ENCODE peak calls at places on chromosome 20, in nine cellular contexts. One of them, this sample, is unnamed.

GRCh38 chr20:2292711-2293110 is 3.1 kb upstream of the TGM3 start:
- DNase-seq in tibial artery: peak
- DNase-seq in MCF 10A: peak
- DNase-seq in neural crest cell: no peak
- DNase-seq in activated gamma-delta T cell treated with Interleukin-2 at 50 U/mL for 16 hours: no peak
- DNase-seq in stimulated activated CD4-positive, alpha-beta T cell treated with anti-CD3 and anti-CD28 coated beads, Interleukin-12 subunit alpha, Interleukin-12 subunit beta, amount 100 ng/mL, for 4 hours: no peak
- DNase-seq in T-helper 1 cell: no peak
- DNase-seq in bronchial epithelial cell: no peak
- DNase-seq in fibroblast of the aortic adventitia: no peak
- DNase-seq in this sample: no peak

GRCh38 chr20:40639132-40639531 is 49.9 kb downstream of the MAFB start:
- DNase-seq in stimulated activated CD4-positive, alpha-beta T cell treated with anti-CD3 and anti-CD28 coated beads, Interleukin-12 subunit alpha, Interleukin-12 subunit beta, amount 100 ng/mL, for 4 hours: no peak
- DNase-seq in fibroblast of the aortic adventitia: no peak
- DNase-seq in T-helper 1 cell: no peak
- DNase-seq in MCF 10A: no peak
- DNase-seq in activated gamma-delta T cell treated with Interleukin-2 at 50 U/mL for 16 hours: no peak
- DNase-seq in bronchial epithelial cell: no peak
- DNase-seq in tibial artery: no peak
- DNase-seq in neural crest cell: no peak
- DNase-seq in this sample: no peak

GRCh38 chr20:48583801-48584200 is 244.0 kb downstream of the PREX1 start:
- DNase-seq in activated gamma-delta T cell treated with Interleukin-2 at 50 U/mL for 16 hours: no peak
- DNase-seq in stimulated activated CD4-positive, alpha-beta T cell treated with anti-CD3 and anti-CD28 coated beads, Interleukin-12 subunit alpha, Interleukin-12 subunit beta, amount 100 ng/mL, for 4 hours: no peak
- DNase-seq in neural crest cell: no peak
- DNase-seq in tibial artery: peak
- DNase-seq in fibroblast of the aortic adventitia: no peak
- DNase-seq in bronchial epithelial cell: no peak
- DNase-seq in T-helper 1 cell: no peak
- DNase-seq in MCF 10A: no peak
- DNase-seq in this sample: no peak

GRCh38 chr20:327946-328563 is 2.7 kb downstream of the SOX12 start:
- DNase-seq in T-helper 1 cell: no peak
- DNase-seq in MCF 10A: no peak
- DNase-seq in fibroblast of the aortic adventitia: no peak
- DNase-seq in stimulated activated CD4-positive, alpha-beta T cell treated with anti-CD3 and anti-CD28 coated beads, Interleukin-12 subunit alpha, Interleukin-12 subunit beta, amount 100 ng/mL, for 4 hours: no peak
- DNase-seq in tibial artery: no peak
- DNase-seq in bronchial epithelial cell: no peak
- DNase-seq in neural crest cell: no peak
- DNase-seq in activated gamma-delta T cell treated with Interleukin-2 at 50 U/mL for 16 hours: no peak
- DNase-seq in this sample: no peak

GRCh38 chr20:31497838-31498540 is 16.3 kb upstream of the HM13 start:
- DNase-seq in fibroblast of the aortic adventitia: peak
- DNase-seq in tibial artery: no peak
- DNase-seq in stimulated activated CD4-positive, alpha-beta T cell treated with anti-CD3 and anti-CD28 coated beads, Interleukin-12 subunit alpha, Interleukin-12 subunit beta, amount 100 ng/mL, for 4 hours: no peak
- DNase-seq in bronchial epithelial cell: no peak
- DNase-seq in T-helper 1 cell: no peak
- DNase-seq in neural crest cell: no peak
- DNase-seq in MCF 10A: peak
- DNase-seq in activated gamma-delta T cell treated with Interleukin-2 at 50 U/mL for 16 hours: no peak
- DNase-seq in this sample: no peak

GRCh38 chr20:41058674-41059008 is 30.0 kb downstream of the TOP1 start:
- DNase-seq in MCF 10A: no peak
- DNase-seq in neural crest cell: no peak
- DNase-seq in activated gamma-delta T cell treated with Interleukin-2 at 50 U/mL for 16 hours: no peak
- DNase-seq in bronchial epithelial cell: no peak
- DNase-seq in tibial artery: no peak
- DNase-seq in T-helper 1 cell: no peak
- DNase-seq in fibroblast of the aortic adventitia: no peak
- DNase-seq in stimulated activated CD4-positive, alpha-beta T cell treated with anti-CD3 and anti-CD28 coated beads, Interleukin-12 subunit alpha, Interleukin-12 subunit beta, amount 100 ng/mL, for 4 hours: no peak
- DNase-seq in this sample: no peak

GRCh38 chr20:64244870-64245603 is 10.5 kb upstream of the PCMTD2 start:
- DNase-seq in fibroblast of the aortic adventitia: no peak
- DNase-seq in T-helper 1 cell: no peak
- DNase-seq in neural crest cell: no peak
- DNase-seq in activated gamma-delta T cell treated with Interleukin-2 at 50 U/mL for 16 hours: no peak
- DNase-seq in stimulated activated CD4-positive, alpha-beta T cell treated with anti-CD3 and anti-CD28 coated beads, Interleukin-12 subunit alpha, Interleukin-12 subunit beta, amount 100 ng/mL, for 4 hours: no peak
- DNase-seq in MCF 10A: no peak
- DNase-seq in bronchial epithelial cell: no peak
- DNase-seq in tibial artery: no peak
- DNase-seq in this sample: no peak

GRCh38 chr20:51760905-51761544 is 7.2 kb downstream of the ATP9A start:
- DNase-seq in tibial artery: no peak
- DNase-seq in fibroblast of the aortic adventitia: peak
- DNase-seq in activated gamma-delta T cell treated with Interleukin-2 at 50 U/mL for 16 hours: no peak
- DNase-seq in neural crest cell: no peak
- DNase-seq in T-helper 1 cell: no peak
- DNase-seq in stimulated activated CD4-positive, alpha-beta T cell treated with anti-CD3 and anti-CD28 coated beads, Interleukin-12 subunit alpha, Interleukin-12 subunit beta, amount 100 ng/mL, for 4 hours: no peak
- DNase-seq in MCF 10A: peak
- DNase-seq in bronchial epithelial cell: peak
- DNase-seq in this sample: no peak

GRCh38 chr20:51560550-51561307 is 18.2 kb upstream of the NFATC2 start:
- DNase-seq in neural crest cell: no peak
- DNase-seq in bronchial epithelial cell: no peak
- DNase-seq in fibroblast of the aortic adventitia: peak
- DNase-seq in MCF 10A: no peak
- DNase-seq in activated gamma-delta T cell treated with Interleukin-2 at 50 U/mL for 16 hours: no peak
- DNase-seq in T-helper 1 cell: no peak
- DNase-seq in tibial artery: no peak
- DNase-seq in stimulated activated CD4-positive, alpha-beta T cell treated with anti-CD3 and anti-CD28 coated beads, Interleukin-12 subunit alpha, Interleukin-12 subunit beta, amount 100 ng/mL, for 4 hours: no peak
- DNase-seq in this sample: no peak

GRCh38 chr20:5349448-5349847 is 32.7 kb upstream of the PROKR2 start:
- DNase-seq in activated gamma-delta T cell treated with Interleukin-2 at 50 U/mL for 16 hours: no peak
- DNase-seq in bronchial epithelial cell: peak
- DNase-seq in neural crest cell: no peak
- DNase-seq in T-helper 1 cell: no peak
- DNase-seq in MCF 10A: peak
- DNase-seq in stimulated activated CD4-positive, alpha-beta T cell treated with anti-CD3 and anti-CD28 coated beads, Interleukin-12 subunit alpha, Interleukin-12 subunit beta, amount 100 ng/mL, for 4 hours: no peak
- DNase-seq in fibroblast of the aortic adventitia: no peak
- DNase-seq in tibial artery: no peak
- DNase-seq in this sample: no peak

GRCh38 chr20:34300809-34301586 is 2.2 kb downstream of the AHCY start:
- DNase-seq in fibroblast of the aortic adventitia: no peak
- DNase-seq in MCF 10A: no peak
- DNase-seq in tibial artery: no peak
- DNase-seq in T-helper 1 cell: no peak
- DNase-seq in stimulated activated CD4-positive, alpha-beta T cell treated with anti-CD3 and anti-CD28 coated beads, Interleukin-12 subunit alpha, Interleukin-12 subunit beta, amount 100 ng/mL, for 4 hours: no peak
- DNase-seq in neural crest cell: no peak
- DNase-seq in activated gamma-delta T cell treated with Interleukin-2 at 50 U/mL for 16 hours: no peak
- DNase-seq in bronchial epithelial cell: no peak
- DNase-seq in this sample: no peak

GRCh38 chr20:43537921-43538854 is 20.6 kb upstream of the SGK2 start:
- DNase-seq in MCF 10A: peak
- DNase-seq in activated gamma-delta T cell treated with Interleukin-2 at 50 U/mL for 16 hours: peak
- DNase-seq in T-helper 1 cell: no peak
- DNase-seq in neural crest cell: peak
- DNase-seq in stimulated activated CD4-positive, alpha-beta T cell treated with anti-CD3 and anti-CD28 coated beads, Interleukin-12 subunit alpha, Interleukin-12 subunit beta, amount 100 ng/mL, for 4 hours: peak
- DNase-seq in fibroblast of the aortic adventitia: peak
- DNase-seq in tibial artery: peak
- DNase-seq in bronchial epithelial cell: peak
- DNase-seq in this sample: peak

GRCh38 chr20:64037498-64038213 is 1.7 kb downstream of the C20orf204 start:
- DNase-seq in bronchial epithelial cell: no peak
- DNase-seq in tibial artery: no peak
- DNase-seq in MCF 10A: no peak
- DNase-seq in stimulated activated CD4-positive, alpha-beta T cell treated with anti-CD3 and anti-CD28 coated beads, Interleukin-12 subunit alpha, Interleukin-12 subunit beta, amount 100 ng/mL, for 4 hours: no peak
- DNase-seq in neural crest cell: no peak
- DNase-seq in activated gamma-delta T cell treated with Interleukin-2 at 50 U/mL for 16 hours: no peak
- DNase-seq in fibroblast of the aortic adventitia: no peak
- DNase-seq in T-helper 1 cell: no peak
- DNase-seq in this sample: no peak

GRCh38 chr20:420721-421574 is 12.8 kb downstream of the RBCK1 start:
- DNase-seq in tibial artery: peak
- DNase-seq in activated gamma-delta T cell treated with Interleukin-2 at 50 U/mL for 16 hours: no peak
- DNase-seq in T-helper 1 cell: no peak
- DNase-seq in stimulated activated CD4-positive, alpha-beta T cell treated with anti-CD3 and anti-CD28 coated beads, Interleukin-12 subunit alpha, Interleukin-12 subunit beta, amount 100 ng/mL, for 4 hours: no peak
- DNase-seq in MCF 10A: peak
- DNase-seq in bronchial epithelial cell: no peak
- DNase-seq in fibroblast of the aortic adventitia: no peak
- DNase-seq in neural crest cell: no peak
- DNase-seq in this sample: no peak

GRCh38 chr20:58636983-58637421 is 14.1 kb upstream of the STX16 start:
- DNase-seq in neural crest cell: no peak
- DNase-seq in bronchial epithelial cell: no peak
- DNase-seq in stimulated activated CD4-positive, alpha-beta T cell treated with anti-CD3 and anti-CD28 coated beads, Interleukin-12 subunit alpha, Interleukin-12 subunit beta, amount 100 ng/mL, for 4 hours: no peak
- DNase-seq in fibroblast of the aortic adventitia: no peak
- DNase-seq in MCF 10A: no peak
- DNase-seq in tibial artery: peak
- DNase-seq in activated gamma-delta T cell treated with Interleukin-2 at 50 U/mL for 16 hours: no peak
- DNase-seq in T-helper 1 cell: no peak
- DNase-seq in this sample: no peak

GRCh38 chr20:52493177-52493711 is 301.7 kb upstream of the ZFP64 start:
- DNase-seq in activated gamma-delta T cell treated with Interleukin-2 at 50 U/mL for 16 hours: no peak
- DNase-seq in MCF 10A: no peak
- DNase-seq in neural crest cell: no peak
- DNase-seq in T-helper 1 cell: no peak
- DNase-seq in tibial artery: no peak
- DNase-seq in stimulated activated CD4-positive, alpha-beta T cell treated with anti-CD3 and anti-CD28 coated beads, Interleukin-12 subunit alpha, Interleukin-12 subunit beta, amount 100 ng/mL, for 4 hours: peak
- DNase-seq in bronchial epithelial cell: peak
- DNase-seq in fibroblast of the aortic adventitia: peak
- DNase-seq in this sample: no peak

GRCh38 chr20:46563848-46564197 is 13.4 kb upstream of the OCSTAMP start:
- DNase-seq in tibial artery: no peak
- DNase-seq in T-helper 1 cell: no peak
- DNase-seq in stimulated activated CD4-positive, alpha-beta T cell treated with anti-CD3 and anti-CD28 coated beads, Interleukin-12 subunit alpha, Interleukin-12 subunit beta, amount 100 ng/mL, for 4 hours: no peak
- DNase-seq in MCF 10A: no peak
- DNase-seq in bronchial epithelial cell: no peak
- DNase-seq in fibroblast of the aortic adventitia: no peak
- DNase-seq in neural crest cell: no peak
- DNase-seq in activated gamma-delta T cell treated with Interleukin-2 at 50 U/mL for 16 hours: no peak
- DNase-seq in this sample: no peak

GRCh38 chr20:60117040-60117439 is 158.8 kb downstream of the CDH26 start:
- DNase-seq in stimulated activated CD4-positive, alpha-beta T cell treated with anti-CD3 and anti-CD28 coated beads, Interleukin-12 subunit alpha, Interleukin-12 subunit beta, amount 100 ng/mL, for 4 hours: no peak
- DNase-seq in tibial artery: no peak
- DNase-seq in activated gamma-delta T cell treated with Interleukin-2 at 50 U/mL for 16 hours: no peak
- DNase-seq in fibroblast of the aortic adventitia: no peak
- DNase-seq in neural crest cell: no peak
- DNase-seq in T-helper 1 cell: no peak
- DNase-seq in MCF 10A: no peak
- DNase-seq in bronchial epithelial cell: no peak
- DNase-seq in this sample: no peak

GRCh38 chr20:3794701-3795420 is 1.2 kb upstream of the CDC25B start:
- DNase-seq in bronchial epithelial cell: no peak
- DNase-seq in neural crest cell: no peak
- DNase-seq in fibroblast of the aortic adventitia: no peak
- DNase-seq in stimulated activated CD4-positive, alpha-beta T cell treated with anti-CD3 and anti-CD28 coated beads, Interleukin-12 subunit alpha, Interleukin-12 subunit beta, amount 100 ng/mL, for 4 hours: no peak
- DNase-seq in tibial artery: no peak
- DNase-seq in MCF 10A: no peak
- DNase-seq in T-helper 1 cell: no peak
- DNase-seq in activated gamma-delta T cell treated with Interleukin-2 at 50 U/mL for 16 hours: no peak
- DNase-seq in this sample: no peak

GRCh38 chr20:56765172-56766073 is 136.3 kb downstream of the TFAP2C start:
- DNase-seq in T-helper 1 cell: no peak
- DNase-seq in stimulated activated CD4-positive, alpha-beta T cell treated with anti-CD3 and anti-CD28 coated beads, Interleukin-12 subunit alpha, Interleukin-12 subunit beta, amount 100 ng/mL, for 4 hours: no peak
- DNase-seq in activated gamma-delta T cell treated with Interleukin-2 at 50 U/mL for 16 hours: no peak
- DNase-seq in bronchial epithelial cell: peak
- DNase-seq in neural crest cell: peak
- DNase-seq in fibroblast of the aortic adventitia: no peak
- DNase-seq in tibial artery: no peak
- DNase-seq in MCF 10A: peak
- DNase-seq in this sample: no peak

GRCh38 chr20:46641424-46641823 is 9.8 kb downstream of the SLC13A3 start:
- DNase-seq in neural crest cell: no peak
- DNase-seq in activated gamma-delta T cell treated with Interleukin-2 at 50 U/mL for 16 hours: no peak
- DNase-seq in stimulated activated CD4-positive, alpha-beta T cell treated with anti-CD3 and anti-CD28 coated beads, Interleukin-12 subunit alpha, Interleukin-12 subunit beta, amount 100 ng/mL, for 4 hours: no peak
- DNase-seq in fibroblast of the aortic adventitia: no peak
- DNase-seq in MCF 10A: no peak
- DNase-seq in T-helper 1 cell: no peak
- DNase-seq in tibial artery: no peak
- DNase-seq in bronchial epithelial cell: no peak
- DNase-seq in this sample: no peak